ENCODE peak calls at places on chromosome 13, in ten cellular contexts. W, L, H, X, P, T, G, J, I and N are unnamed samples.

GRCh38 chr13:77388944-77389616 is 62.2 kb upstream of the MYCBP2 start:
- DNase-seq in P (no peak), H (no peak), L (no peak), T (no peak), J (no peak), G (no peak), W (no peak), X (no peak), I (no peak), N (no peak)

GRCh38 chr13:101919541-101920306 is 467.2 kb downstream of the ITGBL1 start:
- DNase-seq in T (no peak), X (no peak), G (no peak), H (no peak), L (peak), W (peak), P (no peak), J (no peak), I (no peak), N (no peak)

GRCh38 chr13:99087954-99088491 is 110.2 kb upstream of the DOCK9 start:
- DNase-seq in P (no peak), J (no peak), X (no peak), H (peak), G (peak), T (no peak), L (peak), W (no peak), I (no peak), N (no peak)

GRCh38 chr13:26300140-26300539 is 46.2 kb downstream of the CDK8 start:
- DNase-seq in T (peak), I (no peak), W (no peak), G (no peak), H (no peak), L (no peak), P (no peak), X (no peak), J (no peak), N (peak)

GRCh38 chr13:69910800-69911199 is 196.8 kb upstream of the ATXN8OS start:
- DNase-seq in L (no peak), T (no peak), H (no peak), W (no peak), P (no peak), X (no peak), I (no peak), J (no peak), G (no peak), N (no peak)

GRCh38 chr13:112605531-112605990 is 17.6 kb upstream of the TUBGCP3 start:
- DNase-seq in P (no peak), L (no peak), I (no peak), X (no peak), G (no peak), J (no peak), W (no peak), H (no peak), T (no peak), N (no peak)

GRCh38 chr13:101648766-101649489 is 196.5 kb downstream of the ITGBL1 start:
- DNase-seq in T (no peak), X (no peak), P (no peak), I (no peak), L (no peak), G (no peak), W (no peak), H (no peak), J (no peak), N (no peak)

GRCh38 chr13:44109986-44110640 is 230.4 kb downstream of the LACC1 start:
- DNase-seq in W (no peak), X (no peak), H (no peak), I (no peak), J (no peak), P (no peak), L (no peak), G (no peak), T (no peak), N (no peak)

GRCh38 chr13:43129511-43130130 is 106.2 kb downstream of the DNAJC15 start:
- DNase-seq in W (no peak), J (no peak), X (no peak), T (no peak), G (no peak), I (no peak), L (no peak), H (no peak), P (no peak), N (no peak)

GRCh38 chr13:23254506-23254905 is 73.7 kb downstream of the SGCG start:
- DNase-seq in T (no peak), H (no peak), G (no peak), P (no peak), J (no peak), W (no peak), L (no peak), I (no peak), X (no peak), N (no peak)

GRCh38 chr13:49457221-49457620 is 13.1 kb downstream of the SETDB2 start:
- DNase-seq in J (no peak), T (no peak), W (no peak), I (no peak), H (no peak), L (no peak), X (no peak), G (no peak), P (no peak), N (no peak)

GRCh38 chr13:60562081-60562764 is 165.2 kb downstream of the TDRD3 start:
- DNase-seq in X (no peak), G (no peak), P (no peak), I (no peak), W (no peak), H (no peak), L (no peak), T (no peak), J (no peak), N (no peak)

GRCh38 chr13:99969934-99970760 is 1.4 kb downstream of the ZIC5 start:
- DNase-seq in J (no peak), H (peak), W (peak), T (no peak), G (no peak), L (peak), I (no peak), X (no peak), P (no peak), N (peak)

GRCh38 chr13:36057041-36057440 is 74.1 kb downstream of the DCLK1 start:
- DNase-seq in H (no peak), P (no peak), X (no peak), I (no peak), L (peak), W (no peak), J (no peak), G (no peak), T (no peak), N (no peak)

GRCh38 chr13:74217816-74218215 is 83.6 kb upstream of the KLF12 start:
- DNase-seq in G (no peak), I (no peak), X (no peak), T (no peak), P (no peak), W (no peak), L (no peak), J (no peak), H (peak), N (no peak)

GRCh38 chr13:42027286-42027685 is 21.2 kb upstream of the DGKH start:
- DNase-seq in L (no peak), J (no peak), H (no peak), T (no peak), W (no peak), I (no peak), P (no peak), G (no peak), X (no peak), N (no peak)

GRCh38 chr13:24995225-24995804 is 100.6 kb upstream of the PABPC3 start:
- DNase-seq in J (no peak), L (peak), H (peak), G (peak), I (peak), T (peak), X (peak), W (peak), P (no peak), N (peak)

GRCh38 chr13:50529154-50529882 is 314.2 kb downstream of the DLEU7 start:
- DNase-seq in P (peak), G (no peak), H (peak), I (no peak), L (peak), W (peak), T (no peak), J (peak), X (no peak), N (peak)

GRCh38 chr13:99220199-99220931 is 19.7 kb downstream of the UBAC2 start:
- DNase-seq in I (no peak), P (no peak), H (no peak), W (no peak), J (no peak), X (no peak), G (no peak), T (no peak), L (no peak), N (no peak)

GRCh38 chr13:28530729-28531194 is 35.8 kb upstream of the FLT1 start:
- DNase-seq in T (no peak), L (no peak), I (no peak), G (no peak), H (peak), X (no peak), W (no peak), P (no peak), J (no peak), N (no peak)

GRCh38 chr13:26377038-26377437 is 123.1 kb downstream of the CDK8 start:
- DNase-seq in I (no peak), T (no peak), X (peak), H (peak), P (no peak), W (no peak), G (peak), J (no peak), L (peak), N (peak)